ENCODE peak calls at places on chromosomes 7 and 10, in ten cellular contexts. G, C, Z, X, D, V, K, S, A and Q are unnamed samples.
A peak's percentile ranks its signal among the peaks of the same experiment; 100 is the strongest.

GRCh38 chr10:97109562-97109961 is 76.2 kb downstream of the SLIT1 start:
- DNase-seq in V (no peak), Z (peak; percentile 84), A (no peak), K (peak; percentile 35), D (no peak), C (no peak), X (no peak), S (no peak), G (no peak), Q (no peak)

GRCh38 chr7:70571403-70571911 is 560.5 kb upstream of the GALNT17 start:
- DNase-seq in A (no peak), C (no peak), D (no peak), Z (no peak), G (no peak), X (no peak), K (no peak), V (no peak), S (no peak), Q (no peak)

GRCh38 chr10:68027429-68027828 is 47.7 kb downstream of the HERC4 start:
- DNase-seq in S (no peak), D (no peak), G (no peak), V (no peak), X (no peak), C (no peak), Z (no peak), A (no peak), K (no peak), Q (no peak)

GRCh38 chr10:44822349-44822748 is 88.8 kb upstream of the TMEM72 start:
- DNase-seq in X (no peak), Z (no peak), K (no peak), S (no peak), D (no peak), V (no peak), C (no peak), A (no peak), G (no peak), Q (no peak)

GRCh38 chr10:1461016-1461415 is 276.3 kb downstream of the ADARB2 start:
- DNase-seq in G (no peak), S (no peak), D (no peak), Z (peak; percentile 34), A (no peak), X (no peak), C (no peak), V (no peak), K (no peak), Q (no peak)

GRCh38 chr10:48470893-48471805 is 133.7 kb downstream of the ARHGAP22 start:
- DNase-seq in V (no peak), S (peak; percentile 39), K (no peak), Z (no peak), C (no peak), A (no peak), X (no peak), G (peak; percentile 41), D (no peak), Q (no peak)

GRCh38 chr7:867001-867405 is 9.4 kb upstream of the GET4 start:
- DNase-seq in Z (no peak), A (no peak), K (no peak), C (no peak), G (peak; percentile 93), D (no peak), V (no peak), X (no peak), S (peak; percentile 90), Q (peak; percentile 88)

GRCh38 chr10:30829921-30830671 is 200.5 kb upstream of the LYZL2 start:
- DNase-seq in A (no peak), V (peak; percentile 90), D (no peak), Z (no peak), S (peak; percentile 46), K (peak; percentile 56), C (no peak), X (no peak), G (no peak), Q (no peak)

GRCh38 chr7:17069146-17069545 is 187.4 kb upstream of the AGR3 start:
- DNase-seq in K (no peak), D (no peak), A (no peak), X (no peak), G (no peak), V (no peak), Z (no peak), S (no peak), C (no peak), Q (no peak)